ENCODE peak calls at places on chromosomes 5 and 9, in six cellular contexts. One of them, this sample, is unnamed.

GRCh38 chr5:32507738-32508434 is 63.3 kb upstream of the ZFR start:
- DNase-seq in SK-N-SH: no peak
- DNase-seq in H1: no peak
- DNase-seq in HCT116: no peak
- DNase-seq in GM12878: no peak
- DNase-seq in HepG2: no peak
- DNase-seq in this sample: peak

GRCh38 chr9:23829580-23830458 is 3.8 kb upstream of the ELAVL2 start:
- DNase-seq in SK-N-SH: no peak
- DNase-seq in H1: no peak
- DNase-seq in HCT116: no peak
- DNase-seq in GM12878: no peak
- DNase-seq in HepG2: peak
- DNase-seq in this sample: peak

GRCh38 chr5:135377751-135378680 is 21.0 kb downstream of the MACROH2A1 start:
- DNase-seq in SK-N-SH: peak
- DNase-seq in H1: no peak
- DNase-seq in HCT116: no peak
- DNase-seq in GM12878: no peak
- DNase-seq in HepG2: no peak
- DNase-seq in this sample: no peak

GRCh38 chr9:130414081-130414731 is 30.6 kb upstream of the ASS1 start:
- DNase-seq in SK-N-SH: no peak
- DNase-seq in H1: no peak
- DNase-seq in HCT116: no peak
- DNase-seq in GM12878: no peak
- DNase-seq in HepG2: no peak
- DNase-seq in this sample: no peak

GRCh38 chr9:6073731-6074130 is 58.3 kb upstream of the RANBP6 start:
- DNase-seq in SK-N-SH: no peak
- DNase-seq in H1: no peak
- DNase-seq in HCT116: no peak
- DNase-seq in GM12878: no peak
- DNase-seq in HepG2: no peak
- DNase-seq in this sample: no peak

GRCh38 chr9:120935383-120935857 is 8.8 kb upstream of the TRAF1 start:
- DNase-seq in SK-N-SH: peak
- DNase-seq in H1: no peak
- DNase-seq in HCT116: no peak
- DNase-seq in GM12878: no peak
- DNase-seq in HepG2: no peak
- DNase-seq in this sample: peak

GRCh38 chr9:99594056-99594780 is 227.5 kb upstream of the NR4A3 start:
- DNase-seq in SK-N-SH: no peak
- DNase-seq in H1: no peak
- DNase-seq in HCT116: no peak
- DNase-seq in GM12878: no peak
- DNase-seq in HepG2: no peak
- DNase-seq in this sample: no peak

GRCh38 chr5:153523831-153524230 is 33.4 kb downstream of the GRIA1 start:
- DNase-seq in SK-N-SH: no peak
- DNase-seq in H1: no peak
- DNase-seq in HCT116: no peak
- DNase-seq in GM12878: no peak
- DNase-seq in HepG2: no peak
- DNase-seq in this sample: no peak

GRCh38 chr5:139193928-139194327 is 4.2 kb downstream of the SIL1 start:
- DNase-seq in SK-N-SH: no peak
- DNase-seq in H1: no peak
- DNase-seq in HCT116: no peak
- DNase-seq in GM12878: no peak
- DNase-seq in HepG2: peak
- DNase-seq in this sample: no peak

GRCh38 chr9:111598730-111599091 is 736 bp downstream of the PTGR1 start:
- DNase-seq in SK-N-SH: no peak
- DNase-seq in H1: no peak
- DNase-seq in HCT116: no peak
- DNase-seq in GM12878: no peak
- DNase-seq in HepG2: peak
- DNase-seq in this sample: peak

GRCh38 chr9:129482521-129483466 is 138.1 kb downstream of the C9orf50 start:
- DNase-seq in SK-N-SH: peak
- DNase-seq in H1: no peak
- DNase-seq in HCT116: no peak
- DNase-seq in GM12878: no peak
- DNase-seq in HepG2: no peak
- DNase-seq in this sample: peak

GRCh38 chr5:36535390-36535789 is 71.0 kb upstream of the SLC1A3 start:
- DNase-seq in SK-N-SH: no peak
- DNase-seq in H1: no peak
- DNase-seq in HCT116: no peak
- DNase-seq in GM12878: no peak
- DNase-seq in HepG2: no peak
- DNase-seq in this sample: peak

GRCh38 chr9:81563739-81564138 is 125.6 kb downstream of the TLE1 start:
- DNase-seq in SK-N-SH: no peak
- DNase-seq in H1: no peak
- DNase-seq in HCT116: no peak
- DNase-seq in GM12878: no peak
- DNase-seq in HepG2: no peak
- DNase-seq in this sample: no peak

GRCh38 chr9:113952651-113953050 is 76.5 kb downstream of the ZNF618 start:
- DNase-seq in SK-N-SH: no peak
- DNase-seq in H1: no peak
- DNase-seq in HCT116: no peak
- DNase-seq in GM12878: no peak
- DNase-seq in HepG2: no peak
- DNase-seq in this sample: no peak

GRCh38 chr5:126464959-126465358 is 41.8 kb downstream of the GRAMD2B start:
- DNase-seq in SK-N-SH: no peak
- DNase-seq in H1: no peak
- DNase-seq in HCT116: no peak
- DNase-seq in GM12878: no peak
- DNase-seq in HepG2: no peak
- DNase-seq in this sample: peak

GRCh38 chr9:10095208-10095607 is 517.6 kb downstream of the PTPRD start:
- DNase-seq in SK-N-SH: no peak
- DNase-seq in H1: no peak
- DNase-seq in HCT116: no peak
- DNase-seq in GM12878: no peak
- DNase-seq in HepG2: no peak
- DNase-seq in this sample: no peak

GRCh38 chr9:131013771-131014676 is 5.0 kb downstream of the LAMC3 start:
- DNase-seq in SK-N-SH: no peak
- DNase-seq in H1: no peak
- DNase-seq in HCT116: no peak
- DNase-seq in GM12878: no peak
- DNase-seq in HepG2: no peak
- DNase-seq in this sample: no peak

GRCh38 chr9:4126184-4126865 is 173.5 kb downstream of the GLIS3 start:
- DNase-seq in SK-N-SH: no peak
- DNase-seq in H1: no peak
- DNase-seq in HCT116: no peak
- DNase-seq in GM12878: no peak
- DNase-seq in HepG2: no peak
- DNase-seq in this sample: peak

GRCh38 chr5:71810023-71810422 is 90.9 kb downstream of the CARTPT start:
- DNase-seq in SK-N-SH: peak
- DNase-seq in H1: no peak
- DNase-seq in HCT116: no peak
- DNase-seq in GM12878: no peak
- DNase-seq in HepG2: no peak
- DNase-seq in this sample: no peak

GRCh38 chr9:34123682-34124081 is 2.8 kb downstream of the DCAF12 start:
- DNase-seq in SK-N-SH: no peak
- DNase-seq in H1: no peak
- DNase-seq in HCT116: no peak
- DNase-seq in GM12878: peak
- DNase-seq in HepG2: no peak
- DNase-seq in this sample: no peak

GRCh38 chr9:78091736-78092135 is 60.1 kb upstream of the GNAQ start:
- DNase-seq in SK-N-SH: no peak
- DNase-seq in H1: no peak
- DNase-seq in HCT116: no peak
- DNase-seq in GM12878: no peak
- DNase-seq in HepG2: no peak
- DNase-seq in this sample: no peak

GRCh38 chr9:120974181-120974580 is 47.6 kb upstream of the TRAF1 start:
- DNase-seq in SK-N-SH: no peak
- DNase-seq in H1: no peak
- DNase-seq in HCT116: no peak
- DNase-seq in GM12878: no peak
- DNase-seq in HepG2: no peak
- DNase-seq in this sample: no peak

GRCh38 chr5:77946381-77947050 is 170.4 kb upstream of the TBCA start:
- DNase-seq in SK-N-SH: peak
- DNase-seq in H1: no peak
- DNase-seq in HCT116: no peak
- DNase-seq in GM12878: no peak
- DNase-seq in HepG2: no peak
- DNase-seq in this sample: no peak

GRCh38 chr9:74960548-74960947 is 7.8 kb upstream of the C9orf40 start:
- DNase-seq in SK-N-SH: no peak
- DNase-seq in H1: no peak
- DNase-seq in HCT116: no peak
- DNase-seq in GM12878: no peak
- DNase-seq in HepG2: peak
- DNase-seq in this sample: no peak

GRCh38 chr5:99600952-99601351 is 672.1 kb upstream of the CHD1 start:
- DNase-seq in SK-N-SH: no peak
- DNase-seq in H1: no peak
- DNase-seq in HCT116: no peak
- DNase-seq in GM12878: no peak
- DNase-seq in HepG2: no peak
- DNase-seq in this sample: no peak

GRCh38 chr5:113236536-113237308 is 198.1 kb downstream of the TSSK1B start:
- DNase-seq in SK-N-SH: no peak
- DNase-seq in H1: peak
- DNase-seq in HCT116: no peak
- DNase-seq in GM12878: no peak
- DNase-seq in HepG2: no peak
- DNase-seq in this sample: no peak

GRCh38 chr5:100273846-100274580 is 261.2 kb upstream of the FAM174A start:
- DNase-seq in SK-N-SH: no peak
- DNase-seq in H1: no peak
- DNase-seq in HCT116: no peak
- DNase-seq in GM12878: no peak
- DNase-seq in HepG2: no peak
- DNase-seq in this sample: no peak

GRCh38 chr5:151202381-151203139 is 21.3 kb downstream of the CCDC69 start:
- DNase-seq in SK-N-SH: no peak
- DNase-seq in H1: no peak
- DNase-seq in HCT116: peak
- DNase-seq in GM12878: no peak
- DNase-seq in HepG2: no peak
- DNase-seq in this sample: peak
- TF ChIP-seq JUND in SK-N-SH: peak
- TF ChIP-seq JUND in H1: no peak
- TF ChIP-seq JUND in HCT116: peak
- TF ChIP-seq JUND in GM12878: no peak
- TF ChIP-seq JUND in HepG2: no peak
- TF ChIP-seq JUND in this sample: no peak

DNA sequence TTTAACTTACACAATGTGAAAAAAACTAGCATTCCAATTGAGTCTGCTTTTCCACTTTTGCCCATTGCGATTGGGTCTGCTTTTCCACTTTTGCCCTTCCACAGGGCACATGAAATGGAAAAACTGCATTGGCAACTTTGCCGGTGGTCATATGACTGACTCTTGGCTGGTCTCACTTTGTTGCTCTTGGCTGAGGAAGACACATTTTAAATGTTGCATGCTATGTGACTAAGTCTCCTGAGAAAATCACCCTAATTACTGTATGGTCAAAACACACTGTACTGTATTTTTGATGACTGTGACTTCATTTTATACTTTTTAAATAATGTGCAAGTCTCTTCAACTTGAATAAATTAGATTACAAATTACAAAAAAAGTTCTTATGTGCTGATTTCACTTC is 1.6 kb upstream of the OXCT1 start:
- DNase-seq in SK-N-SH: no peak
- DNase-seq in H1: no peak
- DNase-seq in HCT116: no peak
- DNase-seq in GM12878: no peak
- DNase-seq in HepG2: no peak
- DNase-seq in this sample: peak
- TF ChIP-seq JUND in SK-N-SH: no peak
- TF ChIP-seq JUND in H1: no peak
- TF ChIP-seq JUND in HCT116: no peak
- TF ChIP-seq JUND in GM12878: no peak
- TF ChIP-seq JUND in HepG2: no peak
- TF ChIP-seq JUND in this sample: no peak

GRCh38 chr9:89610391-89610925 is 5.6 kb downstream of the GADD45G start:
- DNase-seq in SK-N-SH: peak
- DNase-seq in H1: no peak
- DNase-seq in HCT116: no peak
- DNase-seq in GM12878: no peak
- DNase-seq in HepG2: no peak
- DNase-seq in this sample: no peak

GRCh38 chr9:89606567-89607311 is 1.9 kb downstream of the GADD45G start:
- DNase-seq in SK-N-SH: peak
- DNase-seq in H1: no peak
- DNase-seq in HCT116: no peak
- DNase-seq in GM12878: no peak
- DNase-seq in HepG2: no peak
- DNase-seq in this sample: peak

GRCh38 chr9:89606049-89606481 is 1.3 kb downstream of the GADD45G start:
- DNase-seq in SK-N-SH: peak
- DNase-seq in H1: no peak
- DNase-seq in HCT116: no peak
- DNase-seq in GM12878: no peak
- DNase-seq in HepG2: peak
- DNase-seq in this sample: peak

GRCh38 chr9:89609426-89610006 is 4.7 kb downstream of the GADD45G start:
- DNase-seq in SK-N-SH: no peak
- DNase-seq in H1: no peak
- DNase-seq in HCT116: no peak
- DNase-seq in GM12878: no peak
- DNase-seq in HepG2: no peak
- DNase-seq in this sample: no peak

GRCh38 chr9:89608646-89609335 is 4.0 kb downstream of the GADD45G start:
- DNase-seq in SK-N-SH: no peak
- DNase-seq in H1: no peak
- DNase-seq in HCT116: no peak
- DNase-seq in GM12878: no peak
- DNase-seq in HepG2: no peak
- DNase-seq in this sample: no peak
- TF ChIP-seq JUND in SK-N-SH: no peak
- TF ChIP-seq JUND in H1: no peak
- TF ChIP-seq JUND in HCT116: no peak
- TF ChIP-seq JUND in GM12878: no peak
- TF ChIP-seq JUND in HepG2: no peak
- TF ChIP-seq JUND in this sample: no peak

GRCh38 chr9:14793389-14793788 is 70.9 kb upstream of the CER1 start:
- DNase-seq in SK-N-SH: no peak
- DNase-seq in H1: no peak
- DNase-seq in HCT116: no peak
- DNase-seq in GM12878: no peak
- DNase-seq in HepG2: no peak
- DNase-seq in this sample: no peak

GRCh38 chr9:14799030-14799429 is 76.5 kb upstream of the CER1 start:
- DNase-seq in SK-N-SH: no peak
- DNase-seq in H1: no peak
- DNase-seq in HCT116: no peak
- DNase-seq in GM12878: no peak
- DNase-seq in HepG2: peak
- DNase-seq in this sample: no peak

GRCh38 chr9:14797442-14797841 is 74.9 kb upstream of the CER1 start:
- DNase-seq in SK-N-SH: no peak
- DNase-seq in H1: no peak
- DNase-seq in HCT116: no peak
- DNase-seq in GM12878: no peak
- DNase-seq in HepG2: no peak
- DNase-seq in this sample: no peak
- TF ChIP-seq JUND in SK-N-SH: no peak
- TF ChIP-seq JUND in H1: no peak
- TF ChIP-seq JUND in HCT116: no peak
- TF ChIP-seq JUND in GM12878: no peak
- TF ChIP-seq JUND in HepG2: no peak
- TF ChIP-seq JUND in this sample: no peak

This sample was measured in T47D.